ENCODE peak calls at places on chromosomes 12 and 14, in ten cellular contexts. D, B, W, C, P, F, M, V, A and E are unnamed samples.

GRCh38 chr14:54169254-54169924 is 212.8 kb upstream of the BMP4 start:
- DNase-seq in A (no peak), C (no peak), V (no peak), W (no peak), D (no peak), M (peak; percentile 63), P (no peak), F (no peak), B (no peak), E (no peak)

GRCh38 chr12:123058471-123058870 is 78.0 kb downstream of the ARL6IP4 start:
- DNase-seq in A (peak; percentile 99), W (no peak), M (no peak), D (no peak), C (no peak), F (no peak), B (no peak), P (no peak), V (no peak), E (no peak)

GRCh38 chr14:104680806-104681688 is 8.4 kb upstream of the INF2 start:
- DNase-seq in V (peak; percentile 72), F (no peak), W (no peak), C (no peak), D (peak; percentile 67), M (peak; percentile 92), A (peak; percentile 42), P (peak; percentile 87), B (peak; percentile 31), E (peak; percentile 53)

GRCh38 chr14:64421166-64421565 is 33.0 kb downstream of the MTHFD1 start:
- DNase-seq in C (no peak), B (no peak), A (no peak), V (no peak), D (no peak), M (peak; percentile 33), F (no peak), W (no peak), P (no peak), E (no peak)

GRCh38 chr12:103948746-103949406 is 16.8 kb upstream of the TDG start:
- DNase-seq in D (no peak), M (no peak), W (no peak), V (no peak), A (no peak), B (no peak), C (no peak), F (no peak), P (no peak), E (no peak)

GRCh38 chr14:77372304-77372841 is 4.5 kb downstream of the TMED8 start:
- DNase-seq in M (peak; percentile 22), P (no peak), A (no peak), C (no peak), V (peak; percentile 60), W (no peak), F (no peak), B (no peak), D (peak; percentile 64), E (no peak)

GRCh38 chr14:99133563-99134332 is 138.2 kb downstream of the BCL11B start:
- DNase-seq in A (no peak), B (no peak), D (no peak), P (peak; percentile 13), C (no peak), M (no peak), V (no peak), W (no peak), F (no peak), E (peak; percentile 57)

GRCh38 chr14:59117754-59118153 is 70.7 kb upstream of the DAAM1 start:
- DNase-seq in P (no peak), C (no peak), M (no peak), W (no peak), A (no peak), V (no peak), B (no peak), D (no peak), F (no peak), E (no peak)

GRCh38 chr12:54286042-54286931 is 5.8 kb downstream of the HNRNPA1 start:
- DNase-seq in V (no peak), C (no peak), F (no peak), W (no peak), M (no peak), B (no peak), A (no peak), D (no peak), P (no peak), E (no peak)

GRCh38 chr12:76144253-76144564 is 59.7 kb upstream of the NAP1L1 start:
- DNase-seq in V (no peak), F (peak; percentile 19), M (peak; percentile 35), C (no peak), B (no peak), A (no peak), P (peak; percentile 28), D (peak; percentile 83), W (no peak), E (no peak)

GRCh38 chr12:76024942-76025600 is 6.5 kb downstream of the PHLDA1 start:
- DNase-seq in P (no peak), A (no peak), B (no peak), M (peak; percentile 69), C (no peak), V (no peak), D (no peak), W (no peak), F (no peak), E (no peak)